ENCODE peak calls at places on chromosomes 13 and 19, in nine cellular contexts. One of them, this sample, is unnamed.

GRCh38 chr13:32824671-32825070 is 191.6 kb upstream of the KL start:
- DNase-seq in HAP-1: no peak
- DNase-seq in stimulated activated CD4-positive, alpha-beta T cell treated with anti-CD3 and anti-CD28 coated beads, Interleukin-15, amount 100 ng/mL, for 1 hour: no peak
- DNase-seq in effector CD4-positive, alpha-beta T cell: no peak
- DNase-seq in T-helper 2 cell: no peak
- DNase-seq in heart right ventricle: no peak
- DNase-seq in Kasumi-1: no peak
- DNase-seq in fibroblast of lung: peak
- DNase-seq in NCI-H510A treated with DMSO at 0.1 percent for 48 hours: no peak
- DNase-seq in this sample: peak

GRCh38 chr13:24148414-24149305 is 11.9 kb upstream of the SPATA13 start:
- DNase-seq in HAP-1: no peak
- DNase-seq in stimulated activated CD4-positive, alpha-beta T cell treated with anti-CD3 and anti-CD28 coated beads, Interleukin-15, amount 100 ng/mL, for 1 hour: no peak
- DNase-seq in effector CD4-positive, alpha-beta T cell: no peak
- DNase-seq in T-helper 2 cell: no peak
- DNase-seq in heart right ventricle: no peak
- DNase-seq in Kasumi-1: no peak
- DNase-seq in fibroblast of lung: peak
- DNase-seq in NCI-H510A treated with DMSO at 0.1 percent for 48 hours: peak
- DNase-seq in this sample: peak

GRCh38 chr19:7067716-7068115 is 1.8 kb upstream of the ZNF557 start:
- DNase-seq in HAP-1: no peak
- DNase-seq in stimulated activated CD4-positive, alpha-beta T cell treated with anti-CD3 and anti-CD28 coated beads, Interleukin-15, amount 100 ng/mL, for 1 hour: no peak
- DNase-seq in effector CD4-positive, alpha-beta T cell: no peak
- DNase-seq in T-helper 2 cell: no peak
- DNase-seq in heart right ventricle: no peak
- DNase-seq in Kasumi-1: no peak
- DNase-seq in fibroblast of lung: peak
- DNase-seq in NCI-H510A treated with DMSO at 0.1 percent for 48 hours: no peak
- DNase-seq in this sample: no peak

GRCh38 chr13:64723735-64724134 is 2506.4 kb downstream of the PCDH9 start:
- DNase-seq in HAP-1: peak
- DNase-seq in stimulated activated CD4-positive, alpha-beta T cell treated with anti-CD3 and anti-CD28 coated beads, Interleukin-15, amount 100 ng/mL, for 1 hour: no peak
- DNase-seq in effector CD4-positive, alpha-beta T cell: no peak
- DNase-seq in T-helper 2 cell: no peak
- DNase-seq in heart right ventricle: no peak
- DNase-seq in Kasumi-1: no peak
- DNase-seq in fibroblast of lung: peak
- DNase-seq in NCI-H510A treated with DMSO at 0.1 percent for 48 hours: no peak
- DNase-seq in this sample: peak

GRCh38 chr19:51271015-51271600 is 20.2 kb downstream of the SIGLECL1 start:
- DNase-seq in HAP-1: no peak
- DNase-seq in stimulated activated CD4-positive, alpha-beta T cell treated with anti-CD3 and anti-CD28 coated beads, Interleukin-15, amount 100 ng/mL, for 1 hour: no peak
- DNase-seq in effector CD4-positive, alpha-beta T cell: no peak
- DNase-seq in T-helper 2 cell: no peak
- DNase-seq in heart right ventricle: no peak
- DNase-seq in Kasumi-1: no peak
- DNase-seq in fibroblast of lung: no peak
- DNase-seq in NCI-H510A treated with DMSO at 0.1 percent for 48 hours: no peak
- DNase-seq in this sample: no peak

GRCh38 chr19:54653181-54653809 is 9.5 kb upstream of the LILRB4 start:
- DNase-seq in HAP-1: no peak
- DNase-seq in stimulated activated CD4-positive, alpha-beta T cell treated with anti-CD3 and anti-CD28 coated beads, Interleukin-15, amount 100 ng/mL, for 1 hour: no peak
- DNase-seq in effector CD4-positive, alpha-beta T cell: no peak
- DNase-seq in T-helper 2 cell: no peak
- DNase-seq in heart right ventricle: no peak
- DNase-seq in Kasumi-1: peak
- DNase-seq in fibroblast of lung: peak
- DNase-seq in NCI-H510A treated with DMSO at 0.1 percent for 48 hours: peak
- DNase-seq in this sample: peak

GRCh38 chr19:33111587-33111986 is 20.3 kb upstream of the WDR88 start:
- DNase-seq in HAP-1: no peak
- DNase-seq in stimulated activated CD4-positive, alpha-beta T cell treated with anti-CD3 and anti-CD28 coated beads, Interleukin-15, amount 100 ng/mL, for 1 hour: no peak
- DNase-seq in effector CD4-positive, alpha-beta T cell: no peak
- DNase-seq in T-helper 2 cell: no peak
- DNase-seq in heart right ventricle: no peak
- DNase-seq in Kasumi-1: no peak
- DNase-seq in fibroblast of lung: no peak
- DNase-seq in NCI-H510A treated with DMSO at 0.1 percent for 48 hours: no peak
- DNase-seq in this sample: no peak

GRCh38 chr13:74061939-74062595 is 72.1 kb downstream of the KLF12 start:
- DNase-seq in HAP-1: no peak
- DNase-seq in stimulated activated CD4-positive, alpha-beta T cell treated with anti-CD3 and anti-CD28 coated beads, Interleukin-15, amount 100 ng/mL, for 1 hour: no peak
- DNase-seq in effector CD4-positive, alpha-beta T cell: no peak
- DNase-seq in T-helper 2 cell: no peak
- DNase-seq in heart right ventricle: no peak
- DNase-seq in Kasumi-1: no peak
- DNase-seq in fibroblast of lung: peak
- DNase-seq in NCI-H510A treated with DMSO at 0.1 percent for 48 hours: no peak
- DNase-seq in this sample: no peak

GRCh38 chr13:50634339-50634738 is 209.2 kb downstream of the DLEU7 start:
- DNase-seq in HAP-1: no peak
- DNase-seq in stimulated activated CD4-positive, alpha-beta T cell treated with anti-CD3 and anti-CD28 coated beads, Interleukin-15, amount 100 ng/mL, for 1 hour: no peak
- DNase-seq in effector CD4-positive, alpha-beta T cell: no peak
- DNase-seq in T-helper 2 cell: no peak
- DNase-seq in heart right ventricle: no peak
- DNase-seq in Kasumi-1: no peak
- DNase-seq in fibroblast of lung: no peak
- DNase-seq in NCI-H510A treated with DMSO at 0.1 percent for 48 hours: no peak
- DNase-seq in this sample: no peak

GRCh38 chr19:4957981-4958380 is 10.9 kb upstream of the KDM4B start:
- DNase-seq in HAP-1: no peak
- DNase-seq in stimulated activated CD4-positive, alpha-beta T cell treated with anti-CD3 and anti-CD28 coated beads, Interleukin-15, amount 100 ng/mL, for 1 hour: no peak
- DNase-seq in effector CD4-positive, alpha-beta T cell: no peak
- DNase-seq in T-helper 2 cell: no peak
- DNase-seq in heart right ventricle: no peak
- DNase-seq in Kasumi-1: no peak
- DNase-seq in fibroblast of lung: no peak
- DNase-seq in NCI-H510A treated with DMSO at 0.1 percent for 48 hours: no peak
- DNase-seq in this sample: no peak

GRCh38 chr19:44714597-44715169 is 15.7 kb downstream of the CEACAM16 start:
- DNase-seq in HAP-1: no peak
- DNase-seq in stimulated activated CD4-positive, alpha-beta T cell treated with anti-CD3 and anti-CD28 coated beads, Interleukin-15, amount 100 ng/mL, for 1 hour: no peak
- DNase-seq in effector CD4-positive, alpha-beta T cell: no peak
- DNase-seq in T-helper 2 cell: no peak
- DNase-seq in heart right ventricle: no peak
- DNase-seq in Kasumi-1: no peak
- DNase-seq in fibroblast of lung: no peak
- DNase-seq in NCI-H510A treated with DMSO at 0.1 percent for 48 hours: no peak
- DNase-seq in this sample: no peak

GRCh38 chr13:45314822-45315221 is 26.2 kb downstream of the TPT1 start:
- DNase-seq in HAP-1: no peak
- DNase-seq in stimulated activated CD4-positive, alpha-beta T cell treated with anti-CD3 and anti-CD28 coated beads, Interleukin-15, amount 100 ng/mL, for 1 hour: no peak
- DNase-seq in effector CD4-positive, alpha-beta T cell: no peak
- DNase-seq in T-helper 2 cell: no peak
- DNase-seq in heart right ventricle: no peak
- DNase-seq in Kasumi-1: no peak
- DNase-seq in fibroblast of lung: no peak
- DNase-seq in NCI-H510A treated with DMSO at 0.1 percent for 48 hours: no peak
- DNase-seq in this sample: no peak

GRCh38 chr19:40245506-40246128 is 19.1 kb upstream of the CCNP start:
- DNase-seq in HAP-1: no peak
- DNase-seq in stimulated activated CD4-positive, alpha-beta T cell treated with anti-CD3 and anti-CD28 coated beads, Interleukin-15, amount 100 ng/mL, for 1 hour: no peak
- DNase-seq in effector CD4-positive, alpha-beta T cell: no peak
- DNase-seq in T-helper 2 cell: no peak
- DNase-seq in heart right ventricle: no peak
- DNase-seq in Kasumi-1: no peak
- DNase-seq in fibroblast of lung: no peak
- DNase-seq in NCI-H510A treated with DMSO at 0.1 percent for 48 hours: no peak
- DNase-seq in this sample: no peak

GRCh38 chr19:977058-977464 is 7.1 kb upstream of the WDR18 start:
- DNase-seq in HAP-1: no peak
- DNase-seq in stimulated activated CD4-positive, alpha-beta T cell treated with anti-CD3 and anti-CD28 coated beads, Interleukin-15, amount 100 ng/mL, for 1 hour: no peak
- DNase-seq in effector CD4-positive, alpha-beta T cell: no peak
- DNase-seq in T-helper 2 cell: no peak
- DNase-seq in heart right ventricle: no peak
- DNase-seq in Kasumi-1: no peak
- DNase-seq in fibroblast of lung: no peak
- DNase-seq in NCI-H510A treated with DMSO at 0.1 percent for 48 hours: no peak
- DNase-seq in this sample: no peak

This sample was measured in SW480.